ENCODE peak calls at places on chromosomes 13 and 19, in six cellular contexts. S is K562, M is SK-N-SH, L is H1, V is spleen, N is stomach. Z is an unnamed sample.

GRCh38 chr13:52048516-52048915 is 24.0 kb downstream of the UTP14C start:
- DNase-seq in S (no peak), M (no peak), L (no peak), V (no peak), N (no peak), Z (no peak)

GRCh38 chr19:15418112-15418587 is 638 bp downstream of the AKAP8L start:
- DNase-seq in S (no peak), M (peak; percentile 54), L (no peak), V (no peak), N (no peak), Z (peak; percentile 78)

GRCh38 chr19:56114711-56115110 is 6.4 kb downstream of the ZNF787 start:
- DNase-seq in S (no peak), M (no peak), L (no peak), V (no peak), N (no peak), Z (no peak)

GRCh38 chr13:30711837-30712236 is 23.5 kb upstream of the ALOX5AP start:
- DNase-seq in S (no peak), M (no peak), L (no peak), V (no peak), N (no peak), Z (no peak)

GRCh38 chr19:13026478-13026999 is 31.3 kb downstream of the NFIX start:
- DNase-seq in S (no peak), M (no peak), L (no peak), V (no peak), N (peak; percentile 68), Z (no peak)

GRCh38 chr19:15628236-15629002 is 12.3 kb upstream of the CYP4F3 start:
- DNase-seq in S (no peak), M (no peak), L (no peak), V (no peak), N (no peak), Z (no peak)

GRCh38 chr19:54257116-54257480 is at the start of gene LILRB5:
- DNase-seq in S (no peak), M (no peak), L (no peak), V (no peak), N (no peak), Z (peak; percentile 60)

GRCh38 chr13:30892966-30893365 is 13.1 kb upstream of the MEDAG start:
- DNase-seq in S (peak; percentile 45), M (no peak), L (no peak), V (no peak), N (no peak), Z (no peak)

GRCh38 chr13:44854264-44855060 is 134.8 kb downstream of the NUFIP1 start:
- DNase-seq in S (no peak), M (no peak), L (no peak), V (no peak), N (peak; percentile 82), Z (no peak)

GRCh38 chr13:38687246-38688229 is 661 bp downstream of the FREM2 start:
- DNase-seq in S (no peak), M (peak; percentile 15), L (no peak), V (no peak), N (no peak), Z (peak; percentile 64)

GRCh38 chr13:38519229-38519910 is 167.5 kb upstream of the FREM2 start:
- DNase-seq in S (no peak), M (no peak), L (peak; percentile 31), V (no peak), N (no peak), Z (no peak)

GRCh38 chr13:29888306-29888705 is 37.9 kb upstream of the UBL3 start:
- DNase-seq in S (no peak), M (no peak), L (no peak), V (no peak), N (no peak), Z (no peak)

GRCh38 chr13:112687836-112688559 is 1.8 kb upstream of the ATP11A start:
- DNase-seq in S (no peak), M (no peak), L (no peak), V (no peak), N (peak; percentile 17), Z (no peak)

GRCh38 chr19:54137913-54138776 is 583 bp downstream of the CNOT3 start:
- DNase-seq in S (peak; percentile 78), M (peak; percentile 75), L (no peak), V (peak; percentile 89), N (no peak), Z (no peak)

GRCh38 chr19:55578031-55578760 is 2.5 kb downstream of the ZNF579 start:
- DNase-seq in S (no peak), M (no peak), L (no peak), V (no peak), N (no peak), Z (no peak)

GRCh38 chr19:37817180-37817911 is 38.0 kb upstream of the ZNF573 start:
- DNase-seq in S (no peak), M (peak; percentile 86), L (peak; percentile 10), V (peak; percentile 84), N (peak; percentile 33), Z (peak; percentile 90)

DNA sequence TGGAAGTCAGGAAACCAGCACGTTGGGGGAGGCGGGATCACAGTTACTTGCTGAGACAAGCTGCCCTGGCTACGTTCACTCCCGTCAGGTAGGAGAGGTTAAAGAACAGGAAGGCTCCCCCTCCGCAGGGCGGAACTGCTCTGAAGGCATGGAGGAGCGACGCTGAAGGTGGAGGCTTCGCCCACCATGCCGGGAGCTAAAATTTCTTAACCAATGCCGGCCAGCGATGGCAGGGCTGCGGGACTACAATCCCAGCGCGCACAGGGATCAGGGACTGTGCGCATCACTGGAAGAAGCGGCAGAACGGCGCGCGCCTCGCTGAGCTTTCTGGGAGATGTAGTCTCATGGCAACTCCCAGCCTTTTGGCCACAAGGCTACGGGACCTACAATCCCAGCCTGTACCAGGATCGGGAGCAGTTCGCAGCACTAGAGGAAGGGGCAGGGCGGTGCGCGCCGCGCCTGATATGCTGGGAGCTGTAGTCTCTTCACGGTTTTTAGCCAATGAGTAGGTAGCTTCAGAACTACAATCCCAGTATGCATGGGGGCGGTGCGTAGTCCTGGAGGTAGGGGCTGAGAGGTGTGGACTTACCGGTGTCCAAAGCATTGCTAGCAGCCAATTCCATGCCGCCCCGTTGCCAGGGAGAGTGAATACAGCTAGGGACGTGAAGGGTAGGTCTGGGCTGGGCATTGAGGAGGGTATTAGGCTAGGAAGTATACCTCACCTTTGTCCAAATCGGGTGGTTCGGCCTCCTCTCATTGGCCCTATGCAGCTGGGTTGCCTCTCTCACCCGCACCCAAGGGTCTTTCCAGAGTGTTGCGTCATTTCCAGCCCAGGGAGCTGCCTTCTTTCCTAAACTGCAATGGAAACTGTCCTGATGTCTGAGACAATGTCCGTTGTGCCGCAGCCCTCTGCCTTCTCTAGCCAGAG is 12.8 kb upstream of the ZNF682 start:
- DNase-seq in S (no peak), M (peak; percentile 86), L (peak; percentile 100), V (peak; percentile 92), N (peak; percentile 97), Z (peak; percentile 98)
- H3K4me3 ChIP-seq in S (no peak overlapping the region), M (peak overlapping the region; percentile 84), L (peak overlapping the region; percentile 76), V (peak overlapping the region; percentile 60), N (peak overlapping the region; percentile 84), Z (peak overlapping the region; percentile 65)

DNA sequence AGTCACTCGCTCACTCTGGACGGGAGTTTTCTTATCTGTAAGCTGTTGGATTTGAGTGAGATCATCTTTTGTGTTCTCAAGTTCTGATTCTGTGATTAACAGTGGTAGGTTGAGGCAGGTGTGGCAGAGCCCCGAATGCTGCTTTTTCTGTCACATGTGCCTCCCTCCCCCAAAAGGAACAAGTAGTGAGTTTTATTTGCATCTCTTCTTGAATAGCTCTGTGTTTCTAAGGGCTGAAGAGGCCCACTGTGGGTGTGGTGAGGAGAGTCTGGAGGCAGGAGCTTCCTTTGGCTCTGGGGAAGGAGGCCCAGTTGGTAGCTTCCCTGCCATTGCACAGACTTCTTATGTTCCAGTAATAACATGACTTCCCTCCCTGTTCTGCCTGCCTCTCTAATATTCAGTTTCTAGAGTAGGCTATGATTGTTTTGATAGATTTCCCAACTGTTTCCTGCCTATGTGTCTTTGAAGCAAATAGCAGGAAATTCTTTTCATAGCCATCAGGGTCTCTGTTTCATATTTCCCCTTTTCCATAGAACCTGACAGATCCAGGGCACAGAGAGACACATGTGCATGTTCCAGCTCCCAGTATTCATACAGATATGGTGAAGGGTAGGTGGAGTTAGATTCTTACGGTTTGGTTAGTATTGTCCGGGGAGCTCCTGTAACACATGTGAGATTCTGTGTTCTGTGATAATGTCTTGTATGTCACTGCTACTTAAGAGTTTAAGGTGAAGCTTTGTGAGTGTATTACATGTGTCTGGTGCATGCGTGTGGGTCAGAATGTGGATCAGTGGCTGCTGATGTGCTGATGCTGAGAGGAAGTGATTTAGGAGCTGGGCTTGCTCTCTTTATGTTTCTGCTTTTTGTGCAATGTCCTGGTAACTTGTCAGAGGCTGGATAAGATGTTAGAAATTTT is 24.0 kb upstream of the CXCL17 start:
- DNase-seq in S (no peak), M (no peak), L (no peak), V (no peak), N (no peak), Z (no peak)
- TF ChIP-seq POLR2AphosphoS5 in S (no peak), M (no peak), L (no peak), V (no peak), N (no peak), Z (no peak)

GRCh38 chr19:678791-679388 is 2.7 kb downstream of the FSTL3 start:
- DNase-seq in S (no peak), M (no peak), L (no peak), V (no peak), N (no peak), Z (no peak)
- H3K4me3 ChIP-seq in S (peak overlapping the region; percentile 94), M (peak overlapping the region; percentile 95), L (peak overlapping the region; percentile 57), V (peak overlapping the region; percentile 73), N (peak overlapping the region; percentile 59), Z (peak overlapping the region; percentile 84)

GRCh38 chr19:35265126-35265995 is 3.4 kb upstream of the USF2 start:
- DNase-seq in S (no peak), M (no peak), L (no peak), V (peak; percentile 74), N (peak; percentile 14), Z (peak; percentile 64)

GRCh38 chr19:35260694-35261304 is 8.0 kb upstream of the USF2 start:
- DNase-seq in S (no peak), M (no peak), L (no peak), V (peak; percentile 55), N (peak; percentile 17), Z (peak; percentile 35)

GRCh38 chr19:35264281-35265125 is 4.3 kb upstream of the USF2 start:
- DNase-seq in S (no peak), M (no peak), L (no peak), V (peak; percentile 53), N (peak; percentile 20), Z (peak; percentile 46)

GRCh38 chr19:35262101-35262761 is 6.5 kb upstream of the USF2 start:
- DNase-seq in S (no peak), M (no peak), L (no peak), V (peak; percentile 76), N (peak; percentile 63), Z (peak; percentile 59)

DNA sequence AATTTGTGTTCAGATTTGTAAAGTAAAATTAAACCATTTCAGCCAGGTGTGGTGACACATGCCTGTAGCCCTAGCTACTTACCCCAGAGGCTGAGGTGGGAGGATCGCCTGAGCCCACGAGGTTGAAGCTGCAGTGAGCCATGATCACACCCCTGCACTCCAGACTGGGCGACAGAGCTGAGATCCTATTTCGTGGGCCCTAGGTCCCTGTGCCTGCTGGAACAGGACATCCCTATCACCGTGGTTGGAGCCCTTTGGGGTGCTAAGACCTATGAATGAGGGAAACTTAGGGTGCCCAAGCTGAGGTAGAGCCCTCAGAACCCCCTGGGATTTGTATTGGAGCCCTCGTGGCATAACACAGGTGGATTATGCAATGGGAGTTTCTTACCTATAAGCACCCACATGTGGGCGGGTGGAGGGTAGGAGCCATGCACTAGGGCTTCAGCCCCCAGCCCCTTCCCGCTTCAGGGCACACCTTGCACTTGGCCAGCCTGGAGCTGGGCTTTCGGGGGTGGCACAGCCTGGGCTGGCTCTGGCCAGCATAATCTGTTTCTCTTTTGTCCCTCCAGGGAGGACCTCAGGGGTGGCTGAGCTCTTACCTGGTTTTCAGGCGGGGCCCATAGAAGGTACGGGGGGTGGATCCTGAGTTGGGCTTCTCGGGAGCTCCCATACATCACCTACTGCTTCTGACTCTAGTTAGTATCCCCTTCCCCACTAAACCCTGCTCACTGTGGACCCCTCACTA is 7.2 kb upstream of the USF2 start:
- DNase-seq in S (no peak), M (no peak), L (no peak), V (peak; percentile 68), N (peak; percentile 17), Z (peak; percentile 54)
- TF ChIP-seq POLR2AphosphoS5 in S (no peak), M (no peak), L (peak; percentile 5), V (peak; percentile 69), N (no peak), Z (no peak)